ENCODE peak calls at places on chromosomes 12 and 14, in five cellular contexts. V is IMR-90, N is mucosa of descending colon, J is Peyer's patch, I is spleen. M is an unnamed sample. For H3K4me1, the result is how much of the 10 kb centered on the place peaks cover.

GRCh38 chr12:29187756-29188155 is 38.7 kb downstream of the FAR2 start:
- DNase-seq in I (no peak), V (no peak), J (no peak), N (no peak), M (no peak)

GRCh38 chr12:19239616-19240234 is 110.2 kb downstream of the PLEKHA5 start:
- DNase-seq in V (peak), N (no peak), I (no peak), J (no peak), M (peak)

GRCh38 chr12:113766133-113766879 is 199.8 kb downstream of the RBM19 start:
- DNase-seq in V (no peak), I (no peak), J (no peak), N (no peak), M (peak)

GRCh38 chr12:14185441-14186192 is 179.9 kb upstream of the ATF7IP start:
- DNase-seq in J (peak), N (no peak), V (peak), I (no peak), M (peak)

GRCh38 chr12:96416033-96416790 is 16.0 kb upstream of the CDK17 start:
- DNase-seq in V (peak), N (no peak), J (no peak), I (no peak), M (no peak)

GRCh38 chr14:63275611-63276010 is 43.1 kb downstream of the GPHB5 start:
- DNase-seq in J (no peak), V (no peak), I (no peak), N (no peak), M (no peak)

GRCh38 chr12:80188566-80188965 is 89.2 kb downstream of the OTOGL start:
- DNase-seq in I (no peak), J (no peak), V (peak), N (no peak), M (no peak)

GRCh38 chr14:105939810-105940508 is 413.6 kb downstream of the TMEM121 start:
- DNase-seq in N (no peak), J (no peak), V (no peak), I (peak), M (no peak)

GRCh38 chr12:121095544-121096198 is 37.0 kb upstream of the P2RX7 start:
- DNase-seq in V (peak), I (peak), N (peak), J (peak), M (peak)

GRCh38 chr12:69007858-69008314 is 74.9 kb upstream of the CPM start:
- DNase-seq in V (no peak), N (no peak), J (no peak), I (no peak), M (peak)

GRCh38 chr12:13465641-13466040 is 269.1 kb downstream of the EMP1 start:
- DNase-seq in J (no peak), I (no peak), N (no peak), V (no peak), M (no peak)

GRCh38 chr14:52253503-52253902 is 14.0 kb upstream of the PTGDR start:
- DNase-seq in V (peak), J (no peak), I (no peak), N (no peak), M (peak)

GRCh38 chr12:88953029-88953586 is 372.8 kb upstream of the KITLG start:
- DNase-seq in I (no peak), V (no peak), J (no peak), N (no peak), M (no peak)
- H3K4me1 ChIP-seq in I (under half), V (under half), J (under half), N (under half), M (half or more)

GRCh38 chr14:79493081-79493652 is 718.1 kb downstream of the DIO2 start:
- DNase-seq in I (no peak), N (no peak), J (no peak), V (peak), M (peak)
- TF ChIP-seq CTCF in I (no peak), N (no peak), J (no peak), V (no peak), M (no peak)

GRCh38 chr14:68781161-68782021 is 11.5 kb downstream of the ZFP36L1 start:
- DNase-seq in V (no peak), I (peak), N (peak), J (peak), M (no peak)
- H3K4me1 ChIP-seq in V (under half), I (under half), N (half or more), J (under half), M (under half)

GRCh38 chr14:21924479-21924878 is 250.9 kb upstream of the OR4E1 start:
- DNase-seq in J (peak), N (peak), I (peak), V (no peak), M (peak)
- TF ChIP-seq CTCF in J (no peak), N (no peak), I (peak), V (no peak), M (peak)

DNA sequence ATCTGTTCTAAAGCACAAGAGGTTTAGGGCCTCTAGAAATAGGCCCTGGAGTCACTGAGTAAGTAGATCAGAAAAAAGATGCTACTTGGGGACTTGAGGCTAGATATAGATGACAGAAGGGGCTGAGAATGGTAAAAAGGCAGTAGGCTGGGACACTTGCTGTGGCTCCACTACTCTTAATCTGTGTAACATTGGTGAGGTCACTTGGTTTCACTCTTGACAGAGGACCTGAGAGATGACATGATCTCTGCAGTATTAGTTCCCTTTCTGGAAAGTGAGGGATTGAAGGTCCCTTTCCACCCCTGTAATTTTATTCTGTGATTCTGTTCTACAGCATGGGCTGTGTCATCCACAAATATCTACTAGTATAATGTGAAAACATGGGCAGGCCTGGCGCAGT is 39.7 kb downstream of the MAPKAPK5 start:
- DNase-seq in V (no peak), J (no peak), N (no peak), I (no peak), M (no peak)
- H3K4me1 ChIP-seq in V (under half), J (under half), N (under half), I (under half), M (under half)

GRCh38 chr12:6620137-6620884 is 13.1 kb upstream of the CHD4 start:
- DNase-seq in N (no peak), V (no peak), J (no peak), I (peak), M (peak)
- TF ChIP-seq CTCF in N (no peak), V (peak), J (no peak), I (peak), M (peak)